ENCODE peak calls at places on chromosomes 3 and 15, in eight cellular contexts. One of them, this sample, is unnamed.

GRCh38 chr15:33730815-33731214 is 237.5 kb upstream of the CHRM5 start:
- DNase-seq in activated naive CD4-positive, alpha-beta T cell treated with anti-CD3 and anti-CD28 coated beads, Interleukin-2, amount 10 ng/mL, durations not matched to agents 7 days and 5 days: no peak
- DNase-seq in heart right ventricle: no peak
- DNase-seq in HS-5: no peak
- DNase-seq in stimulated activated CD8-positive, alpha-beta memory T cell treated with anti-CD3 and anti-CD28 coated beads, Interleukin-15, amount 100 ng/mL, for 24 hours: no peak
- DNase-seq in stomach: no peak
- DNase-seq in progenitor cell of endocrine pancreas: no peak
- DNase-seq in effector memory CD8-positive, alpha-beta T cell: no peak
- DNase-seq in this sample: no peak

GRCh38 chr3:33104803-33105202 is 7.9 kb upstream of the GLB1 start:
- DNase-seq in stomach: no peak
- DNase-seq in heart right ventricle: no peak
- DNase-seq in effector memory CD8-positive, alpha-beta T cell: no peak
- DNase-seq in HS-5: no peak
- DNase-seq in progenitor cell of endocrine pancreas: no peak
- DNase-seq in stimulated activated CD8-positive, alpha-beta memory T cell treated with anti-CD3 and anti-CD28 coated beads, Interleukin-15, amount 100 ng/mL, for 24 hours: no peak
- DNase-seq in activated naive CD4-positive, alpha-beta T cell treated with anti-CD3 and anti-CD28 coated beads, Interleukin-2, amount 10 ng/mL, durations not matched to agents 7 days and 5 days: no peak
- DNase-seq in this sample: no peak

GRCh38 chr3:139120336-139120971 is 75.8 kb upstream of the PRR23C start:
- DNase-seq in stomach: no peak
- DNase-seq in stimulated activated CD8-positive, alpha-beta memory T cell treated with anti-CD3 and anti-CD28 coated beads, Interleukin-15, amount 100 ng/mL, for 24 hours: no peak
- DNase-seq in progenitor cell of endocrine pancreas: no peak
- DNase-seq in HS-5: no peak
- DNase-seq in heart right ventricle: no peak
- DNase-seq in effector memory CD8-positive, alpha-beta T cell: no peak
- DNase-seq in activated naive CD4-positive, alpha-beta T cell treated with anti-CD3 and anti-CD28 coated beads, Interleukin-2, amount 10 ng/mL, durations not matched to agents 7 days and 5 days: no peak
- DNase-seq in this sample: no peak

GRCh38 chr3:188153498-188153948 is 434 bp upstream of the LPP start:
- DNase-seq in stomach: peak
- DNase-seq in stimulated activated CD8-positive, alpha-beta memory T cell treated with anti-CD3 and anti-CD28 coated beads, Interleukin-15, amount 100 ng/mL, for 24 hours: no peak
- DNase-seq in HS-5: peak
- DNase-seq in heart right ventricle: peak
- DNase-seq in activated naive CD4-positive, alpha-beta T cell treated with anti-CD3 and anti-CD28 coated beads, Interleukin-2, amount 10 ng/mL, durations not matched to agents 7 days and 5 days: peak
- DNase-seq in effector memory CD8-positive, alpha-beta T cell: peak
- DNase-seq in progenitor cell of endocrine pancreas: no peak
- DNase-seq in this sample: no peak

GRCh38 chr3:42033741-42034140 is 57.4 kb upstream of the TRAK1 start:
- DNase-seq in stomach: no peak
- DNase-seq in heart right ventricle: no peak
- DNase-seq in activated naive CD4-positive, alpha-beta T cell treated with anti-CD3 and anti-CD28 coated beads, Interleukin-2, amount 10 ng/mL, durations not matched to agents 7 days and 5 days: no peak
- DNase-seq in stimulated activated CD8-positive, alpha-beta memory T cell treated with anti-CD3 and anti-CD28 coated beads, Interleukin-15, amount 100 ng/mL, for 24 hours: no peak
- DNase-seq in progenitor cell of endocrine pancreas: no peak
- DNase-seq in HS-5: no peak
- DNase-seq in effector memory CD8-positive, alpha-beta T cell: no peak
- DNase-seq in this sample: no peak

GRCh38 chr3:19506171-19506570 is 357.9 kb downstream of the KCNH8 start:
- DNase-seq in effector memory CD8-positive, alpha-beta T cell: no peak
- DNase-seq in activated naive CD4-positive, alpha-beta T cell treated with anti-CD3 and anti-CD28 coated beads, Interleukin-2, amount 10 ng/mL, durations not matched to agents 7 days and 5 days: no peak
- DNase-seq in heart right ventricle: no peak
- DNase-seq in progenitor cell of endocrine pancreas: no peak
- DNase-seq in stomach: no peak
- DNase-seq in HS-5: no peak
- DNase-seq in stimulated activated CD8-positive, alpha-beta memory T cell treated with anti-CD3 and anti-CD28 coated beads, Interleukin-15, amount 100 ng/mL, for 24 hours: no peak
- DNase-seq in this sample: no peak

GRCh38 chr3:77323616-77324015 is 283.7 kb downstream of the ROBO2 start:
- DNase-seq in HS-5: no peak
- DNase-seq in effector memory CD8-positive, alpha-beta T cell: no peak
- DNase-seq in stomach: no peak
- DNase-seq in stimulated activated CD8-positive, alpha-beta memory T cell treated with anti-CD3 and anti-CD28 coated beads, Interleukin-15, amount 100 ng/mL, for 24 hours: no peak
- DNase-seq in progenitor cell of endocrine pancreas: no peak
- DNase-seq in activated naive CD4-positive, alpha-beta T cell treated with anti-CD3 and anti-CD28 coated beads, Interleukin-2, amount 10 ng/mL, durations not matched to agents 7 days and 5 days: no peak
- DNase-seq in heart right ventricle: no peak
- DNase-seq in this sample: no peak

GRCh38 chr15:98727115-98728040 is 79.0 kb downstream of the IGF1R start:
- DNase-seq in activated naive CD4-positive, alpha-beta T cell treated with anti-CD3 and anti-CD28 coated beads, Interleukin-2, amount 10 ng/mL, durations not matched to agents 7 days and 5 days: no peak
- DNase-seq in HS-5: peak
- DNase-seq in progenitor cell of endocrine pancreas: peak
- DNase-seq in effector memory CD8-positive, alpha-beta T cell: no peak
- DNase-seq in heart right ventricle: peak
- DNase-seq in stimulated activated CD8-positive, alpha-beta memory T cell treated with anti-CD3 and anti-CD28 coated beads, Interleukin-15, amount 100 ng/mL, for 24 hours: no peak
- DNase-seq in stomach: peak
- DNase-seq in this sample: no peak

GRCh38 chr15:69540622-69541021 is 88.0 kb downstream of the RPLP1 start:
- DNase-seq in activated naive CD4-positive, alpha-beta T cell treated with anti-CD3 and anti-CD28 coated beads, Interleukin-2, amount 10 ng/mL, durations not matched to agents 7 days and 5 days: no peak
- DNase-seq in HS-5: no peak
- DNase-seq in heart right ventricle: no peak
- DNase-seq in effector memory CD8-positive, alpha-beta T cell: no peak
- DNase-seq in stomach: no peak
- DNase-seq in stimulated activated CD8-positive, alpha-beta memory T cell treated with anti-CD3 and anti-CD28 coated beads, Interleukin-15, amount 100 ng/mL, for 24 hours: no peak
- DNase-seq in progenitor cell of endocrine pancreas: no peak
- DNase-seq in this sample: no peak

GRCh38 chr15:65732698-65733097 is 59.4 kb downstream of the DENND4A start:
- DNase-seq in heart right ventricle: no peak
- DNase-seq in HS-5: no peak
- DNase-seq in effector memory CD8-positive, alpha-beta T cell: no peak
- DNase-seq in progenitor cell of endocrine pancreas: no peak
- DNase-seq in stomach: no peak
- DNase-seq in activated naive CD4-positive, alpha-beta T cell treated with anti-CD3 and anti-CD28 coated beads, Interleukin-2, amount 10 ng/mL, durations not matched to agents 7 days and 5 days: no peak
- DNase-seq in stimulated activated CD8-positive, alpha-beta memory T cell treated with anti-CD3 and anti-CD28 coated beads, Interleukin-15, amount 100 ng/mL, for 24 hours: no peak
- DNase-seq in this sample: no peak

GRCh38 chr3:33980252-33980651 is 181.8 kb downstream of the PDCD6IP start:
- DNase-seq in effector memory CD8-positive, alpha-beta T cell: no peak
- DNase-seq in progenitor cell of endocrine pancreas: no peak
- DNase-seq in heart right ventricle: no peak
- DNase-seq in activated naive CD4-positive, alpha-beta T cell treated with anti-CD3 and anti-CD28 coated beads, Interleukin-2, amount 10 ng/mL, durations not matched to agents 7 days and 5 days: no peak
- DNase-seq in stomach: no peak
- DNase-seq in HS-5: peak
- DNase-seq in stimulated activated CD8-positive, alpha-beta memory T cell treated with anti-CD3 and anti-CD28 coated beads, Interleukin-15, amount 100 ng/mL, for 24 hours: no peak
- DNase-seq in this sample: no peak

GRCh38 chr3:45553469-45553974 is 41.0 kb upstream of the LIMD1 start:
- DNase-seq in stomach: peak
- DNase-seq in heart right ventricle: peak
- DNase-seq in HS-5: peak
- DNase-seq in activated naive CD4-positive, alpha-beta T cell treated with anti-CD3 and anti-CD28 coated beads, Interleukin-2, amount 10 ng/mL, durations not matched to agents 7 days and 5 days: no peak
- DNase-seq in progenitor cell of endocrine pancreas: no peak
- DNase-seq in effector memory CD8-positive, alpha-beta T cell: no peak
- DNase-seq in stimulated activated CD8-positive, alpha-beta memory T cell treated with anti-CD3 and anti-CD28 coated beads, Interleukin-15, amount 100 ng/mL, for 24 hours: no peak
- DNase-seq in this sample: no peak

GRCh38 chr15:41971089-41971892 is 1.1 kb downstream of the EHD4 start:
- DNase-seq in effector memory CD8-positive, alpha-beta T cell: peak
- DNase-seq in HS-5: peak
- DNase-seq in activated naive CD4-positive, alpha-beta T cell treated with anti-CD3 and anti-CD28 coated beads, Interleukin-2, amount 10 ng/mL, durations not matched to agents 7 days and 5 days: peak
- DNase-seq in heart right ventricle: peak
- DNase-seq in progenitor cell of endocrine pancreas: no peak
- DNase-seq in stomach: peak
- DNase-seq in stimulated activated CD8-positive, alpha-beta memory T cell treated with anti-CD3 and anti-CD28 coated beads, Interleukin-15, amount 100 ng/mL, for 24 hours: peak
- DNase-seq in this sample: peak

GRCh38 chr3:45095916-45096526 is 50.2 kb downstream of the CDCP1 start:
- DNase-seq in HS-5: no peak
- DNase-seq in activated naive CD4-positive, alpha-beta T cell treated with anti-CD3 and anti-CD28 coated beads, Interleukin-2, amount 10 ng/mL, durations not matched to agents 7 days and 5 days: no peak
- DNase-seq in stomach: no peak
- DNase-seq in stimulated activated CD8-positive, alpha-beta memory T cell treated with anti-CD3 and anti-CD28 coated beads, Interleukin-15, amount 100 ng/mL, for 24 hours: no peak
- DNase-seq in progenitor cell of endocrine pancreas: no peak
- DNase-seq in effector memory CD8-positive, alpha-beta T cell: no peak
- DNase-seq in heart right ventricle: no peak
- DNase-seq in this sample: no peak

GRCh38 chr3:159634414-159634813 is 354.2 kb upstream of the IL12A start:
- DNase-seq in stomach: no peak
- DNase-seq in stimulated activated CD8-positive, alpha-beta memory T cell treated with anti-CD3 and anti-CD28 coated beads, Interleukin-15, amount 100 ng/mL, for 24 hours: no peak
- DNase-seq in activated naive CD4-positive, alpha-beta T cell treated with anti-CD3 and anti-CD28 coated beads, Interleukin-2, amount 10 ng/mL, durations not matched to agents 7 days and 5 days: no peak
- DNase-seq in progenitor cell of endocrine pancreas: no peak
- DNase-seq in effector memory CD8-positive, alpha-beta T cell: no peak
- DNase-seq in heart right ventricle: no peak
- DNase-seq in HS-5: no peak
- DNase-seq in this sample: no peak

GRCh38 chr15:69996321-69996720 is 101.4 kb downstream of the TLE3 start:
- DNase-seq in effector memory CD8-positive, alpha-beta T cell: no peak
- DNase-seq in activated naive CD4-positive, alpha-beta T cell treated with anti-CD3 and anti-CD28 coated beads, Interleukin-2, amount 10 ng/mL, durations not matched to agents 7 days and 5 days: no peak
- DNase-seq in stomach: no peak
- DNase-seq in stimulated activated CD8-positive, alpha-beta memory T cell treated with anti-CD3 and anti-CD28 coated beads, Interleukin-15, amount 100 ng/mL, for 24 hours: no peak
- DNase-seq in progenitor cell of endocrine pancreas: no peak
- DNase-seq in HS-5: no peak
- DNase-seq in heart right ventricle: no peak
- DNase-seq in this sample: no peak

GRCh38 chr3:44992555-44993470 is 16.8 kb downstream of the EXOSC7 start:
- DNase-seq in effector memory CD8-positive, alpha-beta T cell: no peak
- DNase-seq in progenitor cell of endocrine pancreas: no peak
- DNase-seq in stomach: no peak
- DNase-seq in HS-5: no peak
- DNase-seq in activated naive CD4-positive, alpha-beta T cell treated with anti-CD3 and anti-CD28 coated beads, Interleukin-2, amount 10 ng/mL, durations not matched to agents 7 days and 5 days: peak
- DNase-seq in heart right ventricle: no peak
- DNase-seq in stimulated activated CD8-positive, alpha-beta memory T cell treated with anti-CD3 and anti-CD28 coated beads, Interleukin-15, amount 100 ng/mL, for 24 hours: no peak
- DNase-seq in this sample: peak

GRCh38 chr3:194632211-194632982 is 822 bp downstream of the TMEM44 start:
- DNase-seq in heart right ventricle: peak
- DNase-seq in stimulated activated CD8-positive, alpha-beta memory T cell treated with anti-CD3 and anti-CD28 coated beads, Interleukin-15, amount 100 ng/mL, for 24 hours: no peak
- DNase-seq in progenitor cell of endocrine pancreas: no peak
- DNase-seq in activated naive CD4-positive, alpha-beta T cell treated with anti-CD3 and anti-CD28 coated beads, Interleukin-2, amount 10 ng/mL, durations not matched to agents 7 days and 5 days: no peak
- DNase-seq in effector memory CD8-positive, alpha-beta T cell: no peak
- DNase-seq in HS-5: no peak
- DNase-seq in stomach: no peak
- DNase-seq in this sample: peak

GRCh38 chr3:60246361-60246760 is 1004.9 kb downstream of the FHIT start:
- DNase-seq in activated naive CD4-positive, alpha-beta T cell treated with anti-CD3 and anti-CD28 coated beads, Interleukin-2, amount 10 ng/mL, durations not matched to agents 7 days and 5 days: no peak
- DNase-seq in stimulated activated CD8-positive, alpha-beta memory T cell treated with anti-CD3 and anti-CD28 coated beads, Interleukin-15, amount 100 ng/mL, for 24 hours: no peak
- DNase-seq in stomach: no peak
- DNase-seq in progenitor cell of endocrine pancreas: no peak
- DNase-seq in effector memory CD8-positive, alpha-beta T cell: no peak
- DNase-seq in heart right ventricle: no peak
- DNase-seq in HS-5: no peak
- DNase-seq in this sample: no peak

This sample was measured in activated CD8-positive, alpha-beta T cell treated with anti-CD3 and anti-CD28 coated beads for 36 hours.